ENCODE peak calls at places on chromosomes 13 and 19, in seven cellular contexts. One of them, this sample, is unnamed.
A peak's percentile ranks its signal among the peaks of the same experiment; 100 is the strongest.

GRCh38 chr19:33413426-33413725 is 39.9 kb downstream of the CEBPG start:
- DNase-seq in activated CD8-positive, alpha-beta T cell treated with anti-CD3 and anti-CD28 coated beads for 36 hours: no peak
- DNase-seq in sigmoid colon: no peak
- DNase-seq in AG09309: no peak
- DNase-seq in A549: no peak
- DNase-seq in uterus: no peak
- DNase-seq in AG10803: no peak
- DNase-seq in this sample: no peak

GRCh38 chr19:5358173-5358800 is 17.7 kb upstream of the PTPRS start:
- DNase-seq in A549: peak; percentile 36
- DNase-seq in sigmoid colon: no peak
- DNase-seq in uterus: no peak
- DNase-seq in AG10803: peak; percentile 35
- DNase-seq in AG09309: no peak
- DNase-seq in activated CD8-positive, alpha-beta T cell treated with anti-CD3 and anti-CD28 coated beads for 36 hours: no peak
- DNase-seq in this sample: no peak

GRCh38 chr13:28761586-28761985 is 42.8 kb upstream of the SLC46A3 start:
- DNase-seq in uterus: no peak
- DNase-seq in A549: no peak
- DNase-seq in AG09309: no peak
- DNase-seq in sigmoid colon: no peak
- DNase-seq in AG10803: peak; percentile 48
- DNase-seq in activated CD8-positive, alpha-beta T cell treated with anti-CD3 and anti-CD28 coated beads for 36 hours: no peak
- DNase-seq in this sample: no peak

GRCh38 chr13:52034616-52035226 is 10.2 kb downstream of the UTP14C start:
- DNase-seq in AG10803: no peak
- DNase-seq in A549: no peak
- DNase-seq in sigmoid colon: no peak
- DNase-seq in AG09309: no peak
- DNase-seq in uterus: no peak
- DNase-seq in activated CD8-positive, alpha-beta T cell treated with anti-CD3 and anti-CD28 coated beads for 36 hours: no peak
- DNase-seq in this sample: no peak

GRCh38 chr19:29546583-29547190 is 20.9 kb downstream of the VSTM2B start:
- DNase-seq in uterus: peak; percentile 1
- DNase-seq in activated CD8-positive, alpha-beta T cell treated with anti-CD3 and anti-CD28 coated beads for 36 hours: no peak
- DNase-seq in AG10803: no peak
- DNase-seq in A549: no peak
- DNase-seq in AG09309: no peak
- DNase-seq in sigmoid colon: peak; percentile 40
- DNase-seq in this sample: no peak

GRCh38 chr19:47740866-47741519 is 4.4 kb upstream of the NOP53 start:
- DNase-seq in activated CD8-positive, alpha-beta T cell treated with anti-CD3 and anti-CD28 coated beads for 36 hours: no peak
- DNase-seq in uterus: no peak
- DNase-seq in A549: no peak
- DNase-seq in AG09309: no peak
- DNase-seq in sigmoid colon: no peak
- DNase-seq in AG10803: no peak
- DNase-seq in this sample: no peak

GRCh38 chr19:17209126-17210036 is 5.8 kb upstream of the USE1 start:
- DNase-seq in sigmoid colon: no peak
- DNase-seq in AG10803: peak; percentile 23
- DNase-seq in uterus: no peak
- DNase-seq in AG09309: no peak
- DNase-seq in activated CD8-positive, alpha-beta T cell treated with anti-CD3 and anti-CD28 coated beads for 36 hours: peak; percentile 72
- DNase-seq in A549: peak; percentile 79
- DNase-seq in this sample: no peak

GRCh38 chr13:47005761-47006414 is 109.0 kb upstream of the HTR2A start:
- DNase-seq in activated CD8-positive, alpha-beta T cell treated with anti-CD3 and anti-CD28 coated beads for 36 hours: no peak
- DNase-seq in AG10803: peak; percentile 17
- DNase-seq in AG09309: no peak
- DNase-seq in A549: no peak
- DNase-seq in sigmoid colon: no peak
- DNase-seq in uterus: no peak
- DNase-seq in this sample: no peak

GRCh38 chr19:38626401-38626800 is 7.4 kb downstream of the EIF3K start:
- DNase-seq in AG10803: no peak
- DNase-seq in activated CD8-positive, alpha-beta T cell treated with anti-CD3 and anti-CD28 coated beads for 36 hours: no peak
- DNase-seq in sigmoid colon: no peak
- DNase-seq in uterus: no peak
- DNase-seq in AG09309: no peak
- DNase-seq in A549: no peak
- DNase-seq in this sample: no peak

GRCh38 chr19:45125360-45125759 is 32.4 kb downstream of the PPP1R37 start:
- DNase-seq in A549: no peak
- DNase-seq in sigmoid colon: no peak
- DNase-seq in activated CD8-positive, alpha-beta T cell treated with anti-CD3 and anti-CD28 coated beads for 36 hours: no peak
- DNase-seq in AG10803: no peak
- DNase-seq in uterus: no peak
- DNase-seq in AG09309: no peak
- DNase-seq in this sample: no peak

GRCh38 chr19:9139609-9140158 is 513 bp upstream of the ZNF317 start:
- DNase-seq in AG09309: no peak
- DNase-seq in sigmoid colon: no peak
- DNase-seq in uterus: no peak
- DNase-seq in activated CD8-positive, alpha-beta T cell treated with anti-CD3 and anti-CD28 coated beads for 36 hours: peak; percentile 10
- DNase-seq in A549: no peak
- DNase-seq in AG10803: no peak
- DNase-seq in this sample: no peak

GRCh38 chr19:30109565-30109964 is 167.5 kb downstream of the URI1 start:
- DNase-seq in uterus: no peak
- DNase-seq in activated CD8-positive, alpha-beta T cell treated with anti-CD3 and anti-CD28 coated beads for 36 hours: no peak
- DNase-seq in AG09309: no peak
- DNase-seq in sigmoid colon: no peak
- DNase-seq in AG10803: no peak
- DNase-seq in A549: no peak
- DNase-seq in this sample: no peak

GRCh38 chr13:78247362-78247761 is 328.7 kb upstream of the EDNRB start:
- DNase-seq in AG09309: no peak
- DNase-seq in activated CD8-positive, alpha-beta T cell treated with anti-CD3 and anti-CD28 coated beads for 36 hours: no peak
- DNase-seq in uterus: no peak
- DNase-seq in sigmoid colon: no peak
- DNase-seq in A549: no peak
- DNase-seq in AG10803: no peak
- DNase-seq in this sample: no peak
- TF ChIP-seq CTCF in AG09309: no peak
- TF ChIP-seq CTCF in activated CD8-positive, alpha-beta T cell treated with anti-CD3 and anti-CD28 coated beads for 36 hours: no peak
- TF ChIP-seq CTCF in uterus: no peak
- TF ChIP-seq CTCF in sigmoid colon: no peak
- TF ChIP-seq CTCF in A549: no peak
- TF ChIP-seq CTCF in AG10803: no peak
- TF ChIP-seq CTCF in this sample: no peak

DNA sequence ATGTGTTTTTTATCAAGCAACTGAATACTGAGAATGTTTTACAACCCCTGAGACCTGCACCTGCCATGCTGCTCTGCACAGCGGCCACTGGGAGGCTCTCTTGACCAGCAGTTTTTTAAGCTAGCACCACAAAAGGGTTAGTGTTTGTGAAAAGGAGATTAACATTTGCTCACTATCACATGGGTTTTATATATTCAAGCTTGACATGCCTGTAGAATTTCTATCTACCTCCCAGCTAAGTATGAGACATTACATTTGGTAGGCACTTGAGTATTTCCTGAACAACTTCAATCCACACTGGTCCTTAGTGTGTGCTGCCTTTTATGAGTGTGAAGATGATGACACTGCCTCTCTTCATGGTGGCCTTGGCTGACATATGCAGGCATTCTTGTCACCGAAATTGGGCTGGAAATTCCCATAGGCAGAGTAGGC is 1238.9 kb downstream of the UQCRFS1 start:
- DNase-seq in AG10803: peak; percentile 42
- DNase-seq in A549: peak; percentile 44
- DNase-seq in activated CD8-positive, alpha-beta T cell treated with anti-CD3 and anti-CD28 coated beads for 36 hours: peak; percentile 20
- DNase-seq in AG09309: no peak
- DNase-seq in uterus: no peak
- DNase-seq in sigmoid colon: no peak
- DNase-seq in this sample: no peak
- TF ChIP-seq CTCF in AG10803: peak; percentile 78
- TF ChIP-seq CTCF in A549: peak; percentile 45
- TF ChIP-seq CTCF in activated CD8-positive, alpha-beta T cell treated with anti-CD3 and anti-CD28 coated beads for 36 hours: peak; percentile 42
- TF ChIP-seq CTCF in AG09309: peak; percentile 72
- TF ChIP-seq CTCF in uterus: peak; percentile 33
- TF ChIP-seq CTCF in sigmoid colon: no peak
- TF ChIP-seq CTCF in this sample: peak; percentile 65

DNA sequence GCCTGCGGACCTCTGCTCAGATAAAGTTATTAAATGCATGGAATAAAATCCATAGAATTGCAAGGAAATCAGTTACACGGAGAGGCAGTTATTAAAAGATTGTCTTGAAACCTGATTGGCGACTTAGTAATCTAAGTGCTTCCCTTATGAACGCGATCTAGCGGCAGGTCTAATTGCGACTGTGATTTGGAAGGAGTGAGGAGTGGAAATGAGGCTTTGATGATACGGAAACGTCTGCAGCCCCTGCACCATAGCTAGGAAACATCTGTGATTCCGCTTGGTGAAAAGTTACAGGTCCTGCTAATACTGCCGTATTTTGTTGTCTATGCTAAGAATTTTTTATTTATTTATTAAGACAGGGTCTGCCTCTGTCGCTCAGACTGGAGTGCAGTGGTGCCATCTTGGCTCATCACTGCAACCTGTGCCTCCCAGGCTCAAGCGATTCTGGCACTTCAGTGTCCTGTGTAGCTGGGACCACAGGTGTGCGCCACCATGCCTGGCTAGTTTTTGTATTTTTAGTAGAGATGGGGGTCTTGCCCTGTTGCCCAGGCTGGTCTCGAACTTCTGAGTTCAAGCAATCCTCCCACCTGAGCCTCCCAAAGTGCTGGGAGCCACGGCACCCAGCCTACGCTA is 887 bp downstream of the NDUFS7 start:
- DNase-seq in AG10803: no peak
- DNase-seq in AG09309: no peak
- DNase-seq in activated CD8-positive, alpha-beta T cell treated with anti-CD3 and anti-CD28 coated beads for 36 hours: no peak
- DNase-seq in uterus: no peak
- DNase-seq in sigmoid colon: no peak
- DNase-seq in A549: no peak
- DNase-seq in this sample: no peak
- TF ChIP-seq CTCF in AG10803: no peak
- TF ChIP-seq CTCF in AG09309: no peak
- TF ChIP-seq CTCF in activated CD8-positive, alpha-beta T cell treated with anti-CD3 and anti-CD28 coated beads for 36 hours: no peak
- TF ChIP-seq CTCF in uterus: no peak
- TF ChIP-seq CTCF in sigmoid colon: no peak
- TF ChIP-seq CTCF in A549: no peak
- TF ChIP-seq CTCF in this sample: no peak

DNA sequence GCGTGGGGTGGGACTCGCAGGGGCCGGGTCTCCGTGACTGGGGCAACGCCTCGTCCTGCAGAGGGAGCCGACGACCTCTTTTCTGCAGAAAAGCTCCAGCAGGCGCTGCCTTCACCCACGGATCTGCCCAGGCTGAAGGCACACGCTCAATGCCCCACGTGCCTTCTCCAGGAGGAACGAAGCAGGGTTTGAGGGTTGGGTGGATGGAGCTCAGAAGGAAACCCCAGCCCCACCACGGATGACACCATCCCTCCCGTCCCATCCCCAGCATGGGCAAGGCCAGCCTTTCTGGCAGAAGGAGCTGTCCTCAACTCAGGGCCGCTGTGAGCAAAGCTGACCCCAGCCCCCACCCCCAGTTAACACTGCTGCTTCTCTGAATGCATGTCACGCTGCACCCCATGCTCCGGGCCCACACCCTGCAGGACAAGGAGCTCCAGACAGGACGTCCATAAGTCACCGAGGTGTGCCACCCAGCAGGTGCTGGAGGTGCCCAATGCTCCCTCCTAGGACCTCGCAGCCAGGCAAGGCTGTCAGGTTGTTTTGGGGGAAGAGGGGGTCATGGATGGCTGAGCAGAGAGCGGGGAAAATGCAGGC is 7.4 kb downstream of the C19orf25 start:
- DNase-seq in sigmoid colon: no peak
- DNase-seq in uterus: no peak
- DNase-seq in AG10803: no peak
- DNase-seq in activated CD8-positive, alpha-beta T cell treated with anti-CD3 and anti-CD28 coated beads for 36 hours: peak; percentile 35
- DNase-seq in AG09309: no peak
- DNase-seq in A549: no peak
- DNase-seq in this sample: no peak
- TF ChIP-seq CTCF in sigmoid colon: no peak
- TF ChIP-seq CTCF in uterus: peak; percentile 4
- TF ChIP-seq CTCF in AG10803: peak; percentile 25
- TF ChIP-seq CTCF in activated CD8-positive, alpha-beta T cell treated with anti-CD3 and anti-CD28 coated beads for 36 hours: no peak
- TF ChIP-seq CTCF in AG09309: peak; percentile 16
- TF ChIP-seq CTCF in A549: no peak
- TF ChIP-seq CTCF in this sample: peak; percentile 35

DNA sequence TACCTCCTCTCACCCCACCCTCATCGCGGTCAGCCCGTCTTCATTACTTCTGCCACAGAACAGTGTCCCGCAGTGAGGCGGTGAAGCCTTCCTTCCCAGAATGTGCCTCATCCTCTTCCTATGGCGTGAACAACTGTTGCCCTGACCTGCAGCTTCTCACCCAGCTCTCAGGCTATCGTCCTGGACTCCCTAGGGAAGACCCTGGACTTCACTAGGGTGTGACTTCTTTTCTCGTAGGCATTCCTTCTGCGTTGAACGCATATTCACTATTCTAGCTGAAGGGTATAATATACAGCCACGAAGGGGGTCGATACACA is 982 bp downstream of the ZNF865 start:
- DNase-seq in AG10803: no peak
- DNase-seq in activated CD8-positive, alpha-beta T cell treated with anti-CD3 and anti-CD28 coated beads for 36 hours: no peak
- DNase-seq in uterus: no peak
- DNase-seq in AG09309: no peak
- DNase-seq in sigmoid colon: no peak
- DNase-seq in A549: no peak
- DNase-seq in this sample: no peak
- TF ChIP-seq CTCF in AG10803: no peak
- TF ChIP-seq CTCF in activated CD8-positive, alpha-beta T cell treated with anti-CD3 and anti-CD28 coated beads for 36 hours: peak; percentile 13
- TF ChIP-seq CTCF in uterus: no peak
- TF ChIP-seq CTCF in AG09309: no peak
- TF ChIP-seq CTCF in sigmoid colon: no peak
- TF ChIP-seq CTCF in A549: no peak
- TF ChIP-seq CTCF in this sample: no peak

DNA sequence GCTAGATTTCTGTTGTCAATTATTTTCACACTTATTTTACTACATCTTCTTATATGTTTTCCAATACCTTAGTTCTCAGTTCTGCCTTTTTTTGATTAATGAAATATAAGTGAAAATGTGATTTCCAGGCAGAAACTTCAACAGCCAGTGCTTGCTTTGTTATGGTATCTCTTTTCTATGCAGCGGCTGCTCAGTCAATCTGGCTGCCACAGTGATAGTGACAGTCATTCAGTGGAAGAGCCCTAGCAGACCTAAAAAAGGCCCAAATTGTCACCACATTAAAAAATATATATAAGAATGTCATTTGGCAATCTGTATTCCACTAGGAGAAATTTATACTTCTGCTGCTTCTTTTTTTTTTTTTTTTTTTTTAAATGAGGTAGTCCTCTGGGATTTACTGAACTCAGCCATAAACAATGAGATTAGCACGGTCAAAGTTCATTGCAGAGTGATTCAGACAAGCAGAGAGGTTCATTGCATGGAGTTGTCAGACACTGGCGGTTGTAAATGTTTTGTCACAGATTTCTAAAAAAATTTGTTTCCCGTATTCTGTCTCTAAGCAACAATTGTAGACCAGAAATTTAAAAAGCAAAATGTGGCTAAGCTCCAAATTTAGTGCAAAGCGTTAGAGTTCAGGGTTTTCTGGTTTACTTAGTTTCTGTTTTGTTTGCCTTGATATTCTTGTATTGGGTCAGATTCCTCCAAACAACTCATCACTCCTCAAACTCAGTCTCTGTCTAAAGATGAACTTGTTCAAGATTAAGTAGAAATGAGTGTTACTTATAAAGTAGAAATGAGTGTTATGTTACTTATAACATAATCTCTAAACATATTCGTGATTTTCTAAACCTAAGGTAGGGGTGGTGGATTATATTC is 94.7 kb upstream of the PRR20A start:
- DNase-seq in activated CD8-positive, alpha-beta T cell treated with anti-CD3 and anti-CD28 coated beads for 36 hours: no peak
- DNase-seq in uterus: no peak
- DNase-seq in A549: no peak
- DNase-seq in sigmoid colon: no peak
- DNase-seq in AG09309: no peak
- DNase-seq in AG10803: no peak
- DNase-seq in this sample: no peak
- TF ChIP-seq CTCF in activated CD8-positive, alpha-beta T cell treated with anti-CD3 and anti-CD28 coated beads for 36 hours: no peak
- TF ChIP-seq CTCF in uterus: no peak
- TF ChIP-seq CTCF in A549: no peak
- TF ChIP-seq CTCF in sigmoid colon: no peak
- TF ChIP-seq CTCF in AG09309: no peak
- TF ChIP-seq CTCF in AG10803: no peak
- TF ChIP-seq CTCF in this sample: no peak